ENCODE peak calls at places on chromosomes 13 and 19, in ten cellular contexts. V is stimulated activated CD8-positive, alpha-beta memory T cell treated with anti-CD3 and anti-CD28 coated beads, Interleukin-7, amount 100 ng/mL, for 48 hours; J is AG10803; U is Peyer's patch; X is AG09309; D is stimulated activated CD4-positive, alpha-beta T cell treated with anti-CD3 and anti-CD28 coated beads, TNF-alpha, amount 100 ng/mL, for 1 hour; G is NCI-H146; M is neural progenitor cell; T is renal cortical epithelial cell; I is fibroblast of the conjunctiva. Z is an unnamed sample.
A peak's percentile ranks its signal among the peaks of the same experiment; 100 is the strongest.

GRCh38 chr19:11418518-11419506 is at the start of gene RGL3:
- DNase-seq in U (no peak), I (no peak), G (peak; percentile 95), X (no peak), M (peak; percentile 67), D (no peak), T (no peak), V (no peak), J (no peak), Z (peak; percentile 85)

GRCh38 chr19:47573076-47574026 is at the start of gene ZNF541:
- DNase-seq in T (no peak), X (no peak), G (peak; percentile 51), J (peak; percentile 45), U (peak; percentile 59), D (peak; percentile 79), V (peak; percentile 35), M (no peak), I (no peak), Z (peak; percentile 83)

GRCh38 chr13:97316390-97316789 is 94.3 kb downstream of the MBNL2 start:
- DNase-seq in G (no peak), X (no peak), I (no peak), T (no peak), M (no peak), U (no peak), V (no peak), J (no peak), D (no peak), Z (no peak)

GRCh38 chr13:20274466-20274865 is 42.3 kb upstream of the GJB6 start:
- DNase-seq in X (no peak), I (no peak), T (no peak), M (no peak), J (no peak), V (no peak), D (no peak), G (no peak), U (no peak), Z (no peak)

GRCh38 chr13:90039516-90039915 is 1308.0 kb upstream of the MIR17HG start:
- DNase-seq in T (no peak), V (no peak), I (no peak), M (no peak), G (no peak), D (no peak), U (no peak), X (no peak), J (no peak), Z (no peak)

GRCh38 chr19:16366056-16366432 is 41.4 kb downstream of the KLF2 start:
- DNase-seq in D (no peak), I (no peak), U (no peak), V (no peak), M (no peak), X (no peak), G (no peak), T (no peak), J (no peak), Z (no peak)

GRCh38 chr13:109781384-109782065 is 4.9 kb downstream of the IRS2 start:
- DNase-seq in T (no peak), M (no peak), X (no peak), I (no peak), V (no peak), J (peak; percentile 42), D (no peak), U (peak; percentile 61), G (no peak), Z (no peak)

GRCh38 chr19:46859637-46860124 is 1.1 kb upstream of the ARHGAP35 start:
- DNase-seq in J (peak; percentile 82), D (no peak), U (no peak), V (no peak), T (no peak), X (no peak), M (no peak), I (peak; percentile 72), G (peak; percentile 93), Z (peak; percentile 77)

GRCh38 chr13:110416131-110416584 is 109.1 kb downstream of the COL4A2 start:
- DNase-seq in J (peak; percentile 76), M (no peak), T (peak; percentile 54), U (no peak), X (no peak), G (no peak), V (no peak), I (no peak), D (no peak), Z (no peak)

GRCh38 chr19:51821921-51822716 is 27.2 kb downstream of the FPR3 start:
- DNase-seq in J (peak; percentile 53), G (no peak), U (no peak), M (no peak), I (no peak), X (peak; percentile 43), T (no peak), D (no peak), V (no peak), Z (no peak)

GRCh38 chr19:48683349-48683748 is 10.5 kb upstream of the NTN5 start:
- DNase-seq in V (peak; percentile 26), U (no peak), J (peak; percentile 42), I (peak; percentile 27), M (no peak), T (peak; percentile 22), D (no peak), X (no peak), G (peak; percentile 48), Z (no peak)

GRCh38 chr19:6536138-6536671 is 5.4 kb downstream of the TNFSF9 start:
- DNase-seq in U (peak; percentile 57), X (no peak), D (peak; percentile 41), M (peak; percentile 56), G (peak; percentile 29), J (no peak), I (no peak), V (peak; percentile 84), T (peak; percentile 78), Z (no peak)